ENCODE peak calls at places on chromosomes 3 and 15, in ten cellular contexts. O is IMR-90; S is CD8-positive, alpha-beta T cell; F is mesothelial cell of epicardium; I is nephron progenitor cell; Y is cardiac muscle cell; R is natural killer cell; L is HL-60; J is CD4-positive, alpha-beta T cell; U is dorsolateral prefrontal cortex. Z is an unnamed sample.

GRCh38 chr3:110710156-110710555 is 361.5 kb upstream of the NECTIN3 start:
- DNase-seq in S (no peak), Y (no peak), J (no peak), L (no peak), R (no peak), U (no peak), F (no peak), O (no peak), I (no peak), Z (no peak)

GRCh38 chr15:47599806-47600205 is 117.5 kb upstream of the SEMA6D start:
- DNase-seq in S (no peak), R (no peak), L (no peak), U (no peak), F (no peak), J (no peak), I (no peak), Y (no peak), O (no peak), Z (no peak)

GRCh38 chr3:80244390-80244789 is 476.6 kb upstream of the ROBO1 start:
- DNase-seq in S (no peak), F (no peak), I (no peak), J (no peak), U (no peak), O (peak; percentile 38), Y (no peak), L (no peak), R (no peak), Z (no peak)

GRCh38 chr3:144085964-144086363 is 114.3 kb downstream of the DIPK2A start:
- DNase-seq in U (no peak), Y (no peak), O (peak; percentile 32), J (no peak), S (no peak), R (no peak), F (no peak), I (no peak), L (peak; percentile 85), Z (no peak)

GRCh38 chr15:48533982-48534381 is 111.5 kb downstream of the FBN1 start:
- DNase-seq in L (no peak), I (no peak), Y (peak; percentile 6), F (no peak), R (no peak), J (no peak), O (no peak), U (no peak), S (no peak), Z (no peak)

GRCh38 chr3:134249935-134250716 is 533 bp downstream of the RYK start:
- DNase-seq in O (peak; percentile 28), J (peak; percentile 5), Y (peak; percentile 72), L (peak; percentile 32), F (peak; percentile 44), S (peak; percentile 25), R (peak; percentile 42), U (peak; percentile 48), I (peak; percentile 78), Z (peak; percentile 68)

GRCh38 chr3:126341755-126342150 is 15.5 kb downstream of the KLF15 start:
- DNase-seq in U (peak; percentile 23), J (no peak), L (no peak), O (no peak), I (no peak), R (peak; percentile 3), S (no peak), Y (no peak), F (peak; percentile 10), Z (no peak)

GRCh38 chr3:42853056-42853455 is 22.6 kb downstream of the CYP8B1 start:
- DNase-seq in F (no peak), J (no peak), Y (no peak), U (no peak), I (no peak), O (no peak), R (no peak), L (no peak), S (no peak), Z (no peak)

GRCh38 chr15:74838746-74839525 is 4.0 kb downstream of the ULK3 start:
- DNase-seq in U (no peak), J (no peak), R (no peak), S (no peak), F (no peak), O (no peak), I (no peak), L (no peak), Y (no peak), Z (no peak)

GRCh38 chr15:74838117-74838516 is 4.8 kb downstream of the ULK3 start:
- DNase-seq in I (no peak), U (no peak), S (no peak), Y (no peak), J (no peak), L (no peak), F (no peak), O (no peak), R (no peak), Z (no peak)

GRCh38 chr15:74840851-74841760 is 1.9 kb downstream of the ULK3 start:
- DNase-seq in I (no peak), F (no peak), O (no peak), U (no peak), Y (no peak), R (no peak), S (no peak), L (no peak), J (no peak), Z (no peak)

GRCh38 chr15:74841761-74842385 is 1.1 kb downstream of the ULK3 start:
- DNase-seq in J (no peak), I (no peak), R (no peak), O (no peak), F (no peak), S (no peak), L (no peak), Y (no peak), U (no peak), Z (no peak)

DNA sequence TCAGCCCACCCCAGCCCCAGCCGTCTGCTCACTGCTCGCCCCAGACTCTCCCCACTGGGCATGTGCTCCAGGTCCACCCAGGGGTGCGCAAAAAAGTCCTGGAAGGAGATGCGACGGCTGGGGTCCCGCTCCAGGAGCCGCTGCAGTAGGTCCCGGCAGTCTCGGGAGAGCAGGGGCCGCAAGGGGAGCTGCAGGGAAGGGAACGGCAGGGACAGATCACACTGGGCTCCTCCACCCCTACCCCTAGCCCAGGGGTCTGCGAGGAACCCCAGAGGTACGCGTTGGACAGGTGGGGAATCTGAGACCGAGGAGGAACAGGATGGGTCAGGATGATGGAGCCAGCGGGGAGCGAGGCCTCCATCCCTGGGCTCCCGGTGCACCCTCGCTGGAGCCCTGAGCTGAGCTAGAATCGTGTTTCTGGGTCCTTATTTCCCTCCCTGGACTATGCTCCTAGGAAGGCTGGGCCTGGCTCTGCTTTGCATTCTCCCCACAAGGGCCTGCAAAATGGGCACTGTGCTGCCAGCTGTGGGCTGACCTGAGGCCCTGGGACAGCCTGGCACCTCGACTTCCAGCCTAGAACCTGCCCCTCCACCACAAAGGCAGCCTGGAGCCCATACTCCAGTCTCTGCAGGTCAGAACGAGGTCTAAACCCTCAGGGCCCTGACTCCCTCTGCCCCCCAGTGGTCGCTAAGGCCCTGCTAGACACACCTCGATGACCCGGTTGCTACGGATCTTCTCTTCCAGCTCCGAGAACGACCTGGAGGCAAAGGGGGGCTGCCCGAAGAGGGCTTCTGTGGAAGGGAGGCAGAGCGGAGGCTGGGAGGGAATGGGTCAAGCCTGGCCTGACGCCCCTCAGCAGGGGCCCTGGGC is 3.2 kb downstream of the ULK3 start:
- DNase-seq in Y (no peak), O (no peak), S (no peak), I (no peak), U (no peak), R (no peak), L (no peak), J (no peak), F (no peak), Z (no peak)
- TF ChIP-seq CTCF in Y (no peak), O (no peak), S (no peak), I (no peak), U (no peak), R (no peak), L (no peak), J (no peak), F (no peak), Z (no peak)

GRCh38 chr15:78808550-78808949 is 2.7 kb downstream of the ADAMTS7 start:
- DNase-seq in Y (peak; percentile 34), O (peak; percentile 34), J (no peak), S (no peak), R (no peak), L (peak; percentile 45), U (no peak), F (no peak), I (no peak), Z (no peak)
- TF ChIP-seq CTCF in Y (peak; percentile 48), O (peak; percentile 46), J (no peak), S (peak; percentile 24), R (peak; percentile 19), L (peak; percentile 59), U (no peak), F (peak; percentile 33), I (peak; percentile 42), Z (no peak)

DNA sequence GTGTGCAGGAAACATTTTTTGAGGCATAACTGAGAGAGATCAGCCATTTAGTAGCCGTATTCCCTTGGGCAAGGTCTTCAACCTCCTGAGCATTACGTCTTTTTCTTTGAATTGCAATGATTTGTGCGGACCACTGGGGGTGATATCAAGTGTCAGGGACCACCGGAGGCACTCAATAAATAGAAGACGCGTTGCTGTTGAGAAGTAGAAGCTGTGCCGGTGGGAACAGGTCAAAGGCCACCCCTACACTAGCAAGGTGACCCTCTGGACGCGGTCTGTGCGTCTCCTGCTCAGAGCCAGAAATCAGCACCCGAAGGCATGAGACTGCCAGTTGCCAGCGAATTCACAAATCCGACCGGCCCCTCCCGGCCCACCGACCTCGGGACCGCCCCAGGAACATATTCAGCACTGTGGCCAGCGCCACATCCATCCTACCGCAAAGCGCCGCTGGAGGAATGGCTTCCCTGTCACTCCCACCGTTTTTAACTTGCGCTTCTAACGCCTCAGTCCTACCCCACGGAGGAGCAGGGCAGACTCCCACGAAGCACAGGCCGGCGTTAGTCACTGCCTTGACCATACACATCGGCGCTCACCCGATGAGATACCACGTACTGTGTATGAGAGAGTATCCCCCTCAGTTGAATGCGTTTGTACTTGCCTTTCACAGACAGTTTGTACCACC is 1.4 kb upstream of the GHSR start:
- DNase-seq in I (peak; percentile 87), U (no peak), Y (peak; percentile 79), O (peak; percentile 25), S (no peak), J (no peak), F (peak; percentile 45), L (peak; percentile 6), R (no peak), Z (no peak)
- TF ChIP-seq CTCF in I (no peak), U (no peak), Y (no peak), O (no peak), S (no peak), J (no peak), F (no peak), L (no peak), R (no peak), Z (no peak)

DNA sequence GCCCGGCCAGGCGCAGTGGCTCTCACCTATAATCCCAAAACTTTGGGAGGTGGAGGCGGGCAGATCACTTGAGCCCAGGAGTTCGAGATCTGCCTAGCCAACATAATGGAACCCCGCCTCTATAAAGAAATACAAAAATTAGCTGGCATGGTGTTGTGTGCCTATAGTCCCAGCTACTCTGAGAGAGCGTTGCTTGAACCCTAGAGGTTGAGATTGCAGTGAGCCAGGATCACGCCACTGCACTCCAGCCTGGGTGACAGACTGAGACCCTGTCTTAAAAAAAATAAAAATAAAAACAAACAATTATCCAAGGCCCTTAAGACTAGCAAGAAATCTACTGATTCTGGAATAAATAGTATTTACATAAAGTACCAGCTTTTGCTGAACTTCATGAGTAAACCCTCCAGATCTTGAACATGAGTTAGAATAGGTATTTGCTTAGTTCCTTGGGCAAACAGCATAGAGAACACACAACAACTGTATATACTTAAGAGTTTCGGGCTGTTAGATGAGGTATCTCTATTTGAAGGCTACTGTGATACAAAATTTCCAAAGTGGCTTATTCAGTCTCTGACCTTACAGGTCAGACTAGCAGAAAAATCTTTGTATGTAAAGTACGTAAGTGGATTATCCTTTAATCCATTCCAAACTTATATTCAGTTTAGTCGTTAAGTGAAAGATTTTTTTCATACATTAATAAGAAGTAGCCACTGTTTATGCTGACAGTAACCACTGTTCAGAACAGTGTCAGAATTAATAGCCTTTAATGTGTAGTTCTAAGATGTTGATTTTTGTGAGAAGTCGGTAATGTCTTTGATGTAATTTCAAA is 171.1 kb upstream of the CGNL1 start:
- DNase-seq in I (no peak), L (no peak), J (no peak), F (no peak), Y (no peak), O (no peak), S (no peak), R (no peak), U (no peak), Z (no peak)
- TF ChIP-seq CTCF in I (no peak), L (no peak), J (no peak), F (no peak), Y (no peak), O (no peak), S (no peak), R (no peak), U (no peak), Z (no peak)